ENCODE peak calls at places on chromosomes 1 and 21, in five cellular contexts. J is heart left ventricle; B is testis; G is CD8-positive, alpha-beta T cell; P is small intestine. F is an unnamed sample.

GRCh38 chr1:226497276-226497833 is 51.2 kb upstream of the STUM start:
- DNase-seq in G (no peak), B (no peak), J (no peak), P (no peak), F (no peak)

GRCh38 chr1:64532646-64533045 is 62.7 kb downstream of the CACHD1 start:
- DNase-seq in J (no peak), G (no peak), B (no peak), P (no peak), F (no peak)

GRCh38 chr1:224435318-224435763 is 744 bp upstream of the WDR26 start:
- DNase-seq in P (peak; percentile 18), B (no peak), J (no peak), G (no peak), F (no peak)

GRCh38 chr1:160377585-160378206 is 10.8 kb downstream of the NHLH1 start:
- DNase-seq in J (no peak), B (no peak), P (no peak), G (no peak), F (no peak)

GRCh38 chr1:61056674-61057439 is 25.5 kb upstream of the NFIA start:
- DNase-seq in G (peak; percentile 23), B (peak; percentile 76), J (peak; percentile 55), P (peak; percentile 80), F (peak; percentile 65)

GRCh38 chr1:169421309-169421708 is 6.0 kb downstream of the CCDC181 start:
- DNase-seq in B (no peak), G (no peak), J (no peak), P (no peak), F (no peak)

GRCh38 chr21:46617267-46618051 is 12.6 kb upstream of the S100B start:
- DNase-seq in G (no peak), J (no peak), B (no peak), P (no peak), F (no peak)

GRCh38 chr1:22886211-22886610 is 86.5 kb downstream of the LACTBL1 start:
- DNase-seq in B (no peak), J (no peak), P (no peak), G (no peak), F (no peak)

GRCh38 chr1:118945460-118945859 is 42.7 kb downstream of the TBX15 start:
- DNase-seq in J (no peak), P (no peak), B (no peak), G (no peak), F (no peak)

GRCh38 chr1:3681231-3681897 is 29.0 kb downstream of the TP73 start:
- DNase-seq in G (no peak), J (no peak), B (no peak), P (no peak), F (no peak)

GRCh38 chr21:34688715-34689114 is 19.9 kb downstream of the CLIC6 start:
- DNase-seq in B (no peak), P (no peak), J (no peak), G (no peak), F (no peak)

GRCh38 chr1:113660053-113660452 is 99.2 kb downstream of the PHTF1 start:
- DNase-seq in G (no peak), J (no peak), B (no peak), P (no peak), F (no peak)

GRCh38 chr1:31182352-31182751 is 57.3 kb downstream of the NKAIN1 start:
- DNase-seq in B (peak; percentile 85), J (peak; percentile 79), P (peak; percentile 56), G (peak; percentile 59), F (peak; percentile 82)

GRCh38 chr1:183516725-183517124 is 44.4 kb downstream of the SMG7 start:
- DNase-seq in G (no peak), P (no peak), J (no peak), B (no peak), F (no peak)

GRCh38 chr1:94621392-94621791 is 79.8 kb upstream of the F3 start:
- DNase-seq in J (no peak), B (no peak), P (peak; percentile 75), G (no peak), F (no peak)
- H3K27ac ChIP-seq in J (no peak overlapping the region), B (no peak overlapping the region), P (peak overlapping the region; percentile 30), G (no peak overlapping the region), F (no peak overlapping the region)

GRCh38 chr1:17559618-17560419 is 20.3 kb downstream of the ARHGEF10L start:
- DNase-seq in P (peak; percentile 88), G (no peak), J (no peak), B (no peak), F (no peak)

GRCh38 chr1:17561252-17561558 is 21.7 kb downstream of the ARHGEF10L start:
- DNase-seq in G (no peak), B (no peak), P (no peak), J (no peak), F (no peak)

GRCh38 chr1:17557986-17558385 is 18.5 kb downstream of the ARHGEF10L start:
- DNase-seq in B (no peak), J (no peak), P (no peak), G (no peak), F (no peak)

GRCh38 chr1:17558541-17558940 is 19.0 kb downstream of the ARHGEF10L start:
- DNase-seq in G (no peak), J (no peak), P (no peak), B (no peak), F (no peak)

GRCh38 chr1:17558954-17559617 is 19.6 kb downstream of the ARHGEF10L start:
- DNase-seq in J (no peak), P (no peak), B (no peak), G (no peak), F (no peak)
- H3K4me1 ChIP-seq in J (peaks cover 42% of the 10 kb centered on the region), P (peaks cover 3% of the 10 kb centered on the region), B (peaks cover 14% of the 10 kb centered on the region), G (no peaks in the 10 kb centered on the region), F (peaks cover 59% of the 10 kb centered on the region)

DNA sequence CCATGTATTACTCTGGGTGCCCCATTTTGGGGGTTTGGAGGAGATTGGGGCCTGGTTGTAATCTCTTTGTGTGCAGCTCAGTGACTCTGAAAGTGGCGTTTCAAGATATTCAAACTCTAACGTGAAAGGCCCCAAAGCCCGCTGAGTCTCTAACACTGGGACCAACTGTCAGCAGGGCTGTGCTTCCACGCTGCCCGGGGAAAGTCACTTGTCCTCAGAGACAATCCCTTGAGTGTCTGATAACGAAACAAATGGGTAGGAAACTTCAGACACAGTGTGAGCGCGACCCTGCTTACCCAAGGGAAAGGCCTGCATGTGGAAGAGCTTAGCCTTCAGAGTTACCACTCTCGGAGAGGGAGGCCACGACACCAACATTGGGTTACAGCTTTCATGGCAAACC is 832 bp downstream of the UBASH3A start:
- DNase-seq in P (no peak), G (peak; percentile 34), J (no peak), B (no peak), F (no peak)
- H3K27ac ChIP-seq in P (peak overlapping the region; percentile 55), G (peak overlapping the region; percentile 71), J (no peak overlapping the region), B (no peak overlapping the region), F (no peak overlapping the region)

GRCh38 chr1:27567931-27568246 is 36.1 kb downstream of the AHDC1 start:
- DNase-seq in B (no peak), P (no peak), J (no peak), G (no peak), F (peak; percentile 14)

GRCh38 chr1:27568247-27569087 is 35.5 kb downstream of the AHDC1 start:
- DNase-seq in G (peak; percentile 90), B (peak; percentile 97), P (peak; percentile 98), J (peak; percentile 95), F (peak; percentile 95)

GRCh38 chr1:27569088-27569459 is 34.9 kb downstream of the AHDC1 start:
- DNase-seq in B (no peak), G (no peak), J (peak; percentile 27), P (peak; percentile 10), F (no peak)

GRCh38 chr1:27566462-27567182 is 37.3 kb downstream of the AHDC1 start:
- DNase-seq in G (no peak), J (no peak), P (no peak), B (no peak), F (peak; percentile 15)

DNA sequence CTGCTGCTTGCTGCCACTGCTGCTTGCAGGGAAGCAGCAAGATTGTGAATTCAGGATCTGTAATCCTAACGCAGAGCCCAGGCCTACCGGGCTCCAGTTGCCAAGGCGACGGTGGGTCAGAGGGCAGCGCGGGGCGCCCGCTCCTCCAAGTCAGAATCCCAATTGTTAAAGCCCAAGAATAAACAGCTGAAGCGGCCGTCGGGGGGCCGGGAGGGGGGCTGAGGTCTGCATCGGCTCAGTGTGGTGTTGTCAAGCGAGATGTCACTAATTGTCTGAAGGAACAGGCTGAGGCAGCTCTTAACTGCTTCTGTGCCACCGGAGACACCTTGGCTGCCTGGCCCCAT is 36.8 kb downstream of the AHDC1 start:
- DNase-seq in G (no peak), B (no peak), P (no peak), J (no peak), F (no peak)
- H3K4me1 ChIP-seq in G (peaks cover 16% of the 10 kb centered on the region), B (peaks cover 97% of the 10 kb centered on the region), P (peaks cover 15% of the 10 kb centered on the region), J (peaks cover 100% of the 10 kb centered on the region), F (peaks cover 100% of the 10 kb centered on the region)

GRCh38 chr1:89950703-89951102 is 44.2 kb upstream of the ZNF326 start:
- DNase-seq in B (no peak), J (no peak), P (no peak), G (no peak), F (no peak)

GRCh38 chr1:89953072-89953626 is 41.8 kb upstream of the ZNF326 start:
- DNase-seq in J (peak; percentile 23), P (peak; percentile 81), B (no peak), G (peak; percentile 40), F (no peak)

GRCh38 chr1:89954401-89954800 is 40.5 kb upstream of the ZNF326 start:
- DNase-seq in J (no peak), B (no peak), G (no peak), P (no peak), F (no peak)

GRCh38 chr1:89953929-89954328 is 41.0 kb upstream of the ZNF326 start:
- DNase-seq in B (no peak), J (no peak), G (no peak), P (no peak), F (no peak)

DNA sequence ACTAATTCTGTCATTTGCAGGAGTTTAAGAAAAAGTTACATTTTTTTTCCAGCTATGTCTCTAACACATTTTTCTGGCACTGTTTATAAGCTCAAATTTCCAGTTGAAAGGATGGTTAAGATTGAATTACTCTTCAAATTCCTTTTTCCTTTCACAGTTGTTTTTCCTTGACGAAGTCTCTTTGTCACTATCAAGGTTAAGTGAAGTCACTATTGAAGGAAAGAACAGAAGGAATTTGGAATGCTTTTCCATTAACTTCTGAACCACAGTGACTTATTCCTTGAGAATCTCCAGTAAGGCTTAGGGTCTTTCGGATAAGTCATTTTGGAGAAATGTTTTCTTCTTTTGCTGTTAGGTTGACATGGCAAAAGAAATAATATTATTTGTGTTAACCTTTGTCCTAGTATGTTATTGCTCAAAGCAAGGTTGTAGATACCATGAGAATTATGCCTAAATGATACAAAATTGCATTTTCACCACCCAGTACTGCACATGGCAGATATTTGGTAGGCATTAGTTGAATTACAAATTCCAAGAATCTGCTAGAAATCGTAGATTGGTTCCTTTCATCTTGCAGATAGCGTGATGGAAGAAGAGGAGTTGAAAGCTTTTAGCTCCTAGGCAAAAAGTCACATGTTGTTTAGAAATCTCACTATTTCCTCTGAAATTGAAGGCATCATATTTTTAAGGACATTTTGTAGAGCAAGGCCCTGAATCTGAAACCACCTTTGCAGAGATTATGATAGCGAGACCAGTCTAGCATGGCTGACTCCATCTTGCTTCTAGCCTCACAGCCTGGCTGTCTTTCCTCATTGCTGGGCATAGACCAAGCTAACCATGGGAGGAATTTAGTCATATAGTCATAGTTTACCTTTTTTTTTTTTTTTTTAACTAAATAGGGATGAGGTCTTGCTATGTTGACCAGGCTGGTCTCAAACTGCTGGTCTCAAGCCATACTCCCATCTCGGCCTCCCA is 42.6 kb upstream of the ZNF326 start:
- DNase-seq in J (no peak), P (no peak), G (no peak), B (no peak), F (no peak)
- H3K27ac ChIP-seq in J (no peak overlapping the region), P (no peak overlapping the region), G (no peak overlapping the region), B (no peak overlapping the region), F (no peak overlapping the region)